ENCODE peak calls at places on chromosomes 6 and 20, in ten cellular contexts. One of them, this sample, is unnamed.

GRCh38 chr6:27139753-27140522 is 107.6 kb upstream of the PRSS16 start:
- DNase-seq in CD4-positive, CD25-positive, alpha-beta regulatory T cell: no peak
- DNase-seq in fibroblast of lung: peak; percentile 33
- DNase-seq in heart left ventricle: no peak
- DNase-seq in cardiac muscle cell: peak; percentile 30
- DNase-seq in colonic mucosa: peak; percentile 46
- DNase-seq in MM.1S: peak; percentile 66
- DNase-seq in A549: peak; percentile 48
- DNase-seq in prostate gland: no peak
- DNase-seq in CD8-positive, alpha-beta memory T cell: no peak
- DNase-seq in this sample: no peak

GRCh38 chr20:39941235-39941634 is 747.8 kb downstream of the MAFB start:
- DNase-seq in CD4-positive, CD25-positive, alpha-beta regulatory T cell: no peak
- DNase-seq in fibroblast of lung: no peak
- DNase-seq in heart left ventricle: no peak
- DNase-seq in cardiac muscle cell: no peak
- DNase-seq in colonic mucosa: no peak
- DNase-seq in MM.1S: no peak
- DNase-seq in A549: no peak
- DNase-seq in prostate gland: no peak
- DNase-seq in CD8-positive, alpha-beta memory T cell: no peak
- DNase-seq in this sample: no peak

GRCh38 chr6:136921521-136921935 is 573 bp upstream of the SLC35D3 start:
- DNase-seq in CD4-positive, CD25-positive, alpha-beta regulatory T cell: no peak
- DNase-seq in fibroblast of lung: no peak
- DNase-seq in heart left ventricle: no peak
- DNase-seq in cardiac muscle cell: no peak
- DNase-seq in colonic mucosa: no peak
- DNase-seq in MM.1S: no peak
- DNase-seq in A549: no peak
- DNase-seq in prostate gland: no peak
- DNase-seq in CD8-positive, alpha-beta memory T cell: no peak
- DNase-seq in this sample: no peak

GRCh38 chr6:127103482-127103881 is 15.0 kb upstream of the RSPO3 start:
- DNase-seq in CD4-positive, CD25-positive, alpha-beta regulatory T cell: no peak
- DNase-seq in fibroblast of lung: peak; percentile 10
- DNase-seq in heart left ventricle: no peak
- DNase-seq in cardiac muscle cell: no peak
- DNase-seq in colonic mucosa: no peak
- DNase-seq in MM.1S: no peak
- DNase-seq in A549: peak; percentile 85
- DNase-seq in prostate gland: no peak
- DNase-seq in CD8-positive, alpha-beta memory T cell: no peak
- DNase-seq in this sample: no peak

GRCh38 chr20:19885981-19886665 is 128.1 kb downstream of the RIN2 start:
- DNase-seq in CD4-positive, CD25-positive, alpha-beta regulatory T cell: no peak
- DNase-seq in fibroblast of lung: peak; percentile 52
- DNase-seq in heart left ventricle: peak; percentile 43
- DNase-seq in cardiac muscle cell: peak; percentile 45
- DNase-seq in colonic mucosa: peak; percentile 89
- DNase-seq in MM.1S: no peak
- DNase-seq in A549: peak; percentile 84
- DNase-seq in prostate gland: peak; percentile 63
- DNase-seq in CD8-positive, alpha-beta memory T cell: no peak
- DNase-seq in this sample: no peak

GRCh38 chr20:49276895-49277785 is 717 bp downstream of the ZNFX1 start:
- DNase-seq in CD4-positive, CD25-positive, alpha-beta regulatory T cell: peak; percentile 19
- DNase-seq in fibroblast of lung: no peak
- DNase-seq in heart left ventricle: peak; percentile 39
- DNase-seq in cardiac muscle cell: no peak
- DNase-seq in colonic mucosa: peak; percentile 50
- DNase-seq in MM.1S: no peak
- DNase-seq in A549: no peak
- DNase-seq in prostate gland: peak; percentile 38
- DNase-seq in CD8-positive, alpha-beta memory T cell: no peak
- DNase-seq in this sample: peak; percentile 18

GRCh38 chr6:51913265-51913664 is 174.1 kb downstream of the PKHD1 start:
- DNase-seq in CD4-positive, CD25-positive, alpha-beta regulatory T cell: no peak
- DNase-seq in fibroblast of lung: no peak
- DNase-seq in heart left ventricle: no peak
- DNase-seq in cardiac muscle cell: no peak
- DNase-seq in colonic mucosa: no peak
- DNase-seq in MM.1S: no peak
- DNase-seq in A549: no peak
- DNase-seq in prostate gland: no peak
- DNase-seq in CD8-positive, alpha-beta memory T cell: no peak
- DNase-seq in this sample: no peak

GRCh38 chr6:152821525-152821924 is 70.9 kb downstream of the VIP start:
- DNase-seq in CD4-positive, CD25-positive, alpha-beta regulatory T cell: no peak
- DNase-seq in fibroblast of lung: no peak
- DNase-seq in heart left ventricle: no peak
- DNase-seq in cardiac muscle cell: no peak
- DNase-seq in colonic mucosa: no peak
- DNase-seq in MM.1S: no peak
- DNase-seq in A549: peak; percentile 0
- DNase-seq in prostate gland: no peak
- DNase-seq in CD8-positive, alpha-beta memory T cell: no peak
- DNase-seq in this sample: no peak

GRCh38 chr20:4260102-4260501 is 244.7 kb upstream of the RNF24 start:
- DNase-seq in CD4-positive, CD25-positive, alpha-beta regulatory T cell: no peak
- DNase-seq in fibroblast of lung: no peak
- DNase-seq in heart left ventricle: no peak
- DNase-seq in cardiac muscle cell: no peak
- DNase-seq in colonic mucosa: no peak
- DNase-seq in MM.1S: no peak
- DNase-seq in A549: no peak
- DNase-seq in prostate gland: no peak
- DNase-seq in CD8-positive, alpha-beta memory T cell: no peak
- DNase-seq in this sample: no peak

GRCh38 chr6:138229072-138229471 is 10.8 kb upstream of the PBOV1 start:
- DNase-seq in CD4-positive, CD25-positive, alpha-beta regulatory T cell: no peak
- DNase-seq in fibroblast of lung: no peak
- DNase-seq in heart left ventricle: no peak
- DNase-seq in cardiac muscle cell: no peak
- DNase-seq in colonic mucosa: no peak
- DNase-seq in MM.1S: no peak
- DNase-seq in A549: no peak
- DNase-seq in prostate gland: no peak
- DNase-seq in CD8-positive, alpha-beta memory T cell: no peak
- DNase-seq in this sample: no peak

GRCh38 chr20:37911838-37912273 is 8.9 kb downstream of the VSTM2L start:
- DNase-seq in CD4-positive, CD25-positive, alpha-beta regulatory T cell: no peak
- DNase-seq in fibroblast of lung: peak; percentile 43
- DNase-seq in heart left ventricle: peak; percentile 30
- DNase-seq in cardiac muscle cell: peak; percentile 64
- DNase-seq in colonic mucosa: peak; percentile 38
- DNase-seq in MM.1S: no peak
- DNase-seq in A549: peak; percentile 19
- DNase-seq in prostate gland: no peak
- DNase-seq in CD8-positive, alpha-beta memory T cell: no peak
- DNase-seq in this sample: no peak

GRCh38 chr6:11595903-11596302 is 58.4 kb downstream of the TMEM170B start:
- DNase-seq in CD4-positive, CD25-positive, alpha-beta regulatory T cell: no peak
- DNase-seq in fibroblast of lung: peak; percentile 48
- DNase-seq in heart left ventricle: no peak
- DNase-seq in cardiac muscle cell: no peak
- DNase-seq in colonic mucosa: no peak
- DNase-seq in MM.1S: no peak
- DNase-seq in A549: peak; percentile 41
- DNase-seq in prostate gland: no peak
- DNase-seq in CD8-positive, alpha-beta memory T cell: no peak
- DNase-seq in this sample: no peak

GRCh38 chr6:90028080-90028778 is 134.0 kb downstream of the GJA10 start:
- DNase-seq in CD4-positive, CD25-positive, alpha-beta regulatory T cell: no peak
- DNase-seq in fibroblast of lung: peak; percentile 11
- DNase-seq in heart left ventricle: no peak
- DNase-seq in cardiac muscle cell: no peak
- DNase-seq in colonic mucosa: no peak
- DNase-seq in MM.1S: no peak
- DNase-seq in A549: no peak
- DNase-seq in prostate gland: no peak
- DNase-seq in CD8-positive, alpha-beta memory T cell: no peak
- DNase-seq in this sample: no peak

GRCh38 chr6:31401403-31401802 is 2.0 kb upstream of the MICA start:
- DNase-seq in CD4-positive, CD25-positive, alpha-beta regulatory T cell: no peak
- DNase-seq in fibroblast of lung: peak; percentile 87
- DNase-seq in heart left ventricle: no peak
- DNase-seq in cardiac muscle cell: peak; percentile 80
- DNase-seq in colonic mucosa: peak; percentile 60
- DNase-seq in MM.1S: no peak
- DNase-seq in A549: peak; percentile 71
- DNase-seq in prostate gland: peak; percentile 36
- DNase-seq in CD8-positive, alpha-beta memory T cell: no peak
- DNase-seq in this sample: no peak

DNA sequence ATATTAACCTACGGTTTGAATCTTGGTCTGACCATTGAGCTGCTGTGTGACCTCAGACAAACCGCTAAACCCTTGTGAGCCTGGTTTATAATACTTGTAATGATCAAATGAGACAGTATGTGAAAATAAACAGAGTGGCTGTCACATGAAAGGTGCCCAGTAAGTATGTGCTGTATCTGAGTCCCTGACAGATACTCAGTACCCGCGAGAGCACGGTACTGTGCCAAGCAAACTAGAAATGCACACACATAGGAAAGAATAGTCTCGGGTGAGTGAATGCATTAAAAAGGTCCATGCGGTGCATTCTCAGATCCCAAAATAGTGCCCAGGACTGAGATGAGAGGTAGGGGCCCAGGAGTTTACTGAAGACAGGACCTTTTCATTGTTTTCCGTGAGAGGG is 93.3 kb downstream of the PPP1R14C start:
- DNase-seq in CD4-positive, CD25-positive, alpha-beta regulatory T cell: no peak
- DNase-seq in fibroblast of lung: no peak
- DNase-seq in heart left ventricle: no peak
- DNase-seq in cardiac muscle cell: no peak
- DNase-seq in colonic mucosa: no peak
- DNase-seq in MM.1S: no peak
- DNase-seq in A549: no peak
- DNase-seq in prostate gland: no peak
- DNase-seq in CD8-positive, alpha-beta memory T cell: no peak
- DNase-seq in this sample: no peak
- H3K9me3 ChIP-seq in CD4-positive, CD25-positive, alpha-beta regulatory T cell: no peaks in the 10 kb centered on the region
- H3K9me3 ChIP-seq in fibroblast of lung: no peaks in the 10 kb centered on the region
- H3K9me3 ChIP-seq in heart left ventricle: no peaks in the 10 kb centered on the region
- H3K9me3 ChIP-seq in cardiac muscle cell: no peaks in the 10 kb centered on the region
- H3K9me3 ChIP-seq in colonic mucosa: no peaks in the 10 kb centered on the region
- H3K9me3 ChIP-seq in MM.1S: no peaks in the 10 kb centered on the region
- H3K9me3 ChIP-seq in A549: no peaks in the 10 kb centered on the region
- H3K9me3 ChIP-seq in prostate gland: no peaks in the 10 kb centered on the region
- H3K9me3 ChIP-seq in CD8-positive, alpha-beta memory T cell: no peaks in the 10 kb centered on the region
- H3K9me3 ChIP-seq in this sample: no peaks in the 10 kb centered on the region

DNA sequence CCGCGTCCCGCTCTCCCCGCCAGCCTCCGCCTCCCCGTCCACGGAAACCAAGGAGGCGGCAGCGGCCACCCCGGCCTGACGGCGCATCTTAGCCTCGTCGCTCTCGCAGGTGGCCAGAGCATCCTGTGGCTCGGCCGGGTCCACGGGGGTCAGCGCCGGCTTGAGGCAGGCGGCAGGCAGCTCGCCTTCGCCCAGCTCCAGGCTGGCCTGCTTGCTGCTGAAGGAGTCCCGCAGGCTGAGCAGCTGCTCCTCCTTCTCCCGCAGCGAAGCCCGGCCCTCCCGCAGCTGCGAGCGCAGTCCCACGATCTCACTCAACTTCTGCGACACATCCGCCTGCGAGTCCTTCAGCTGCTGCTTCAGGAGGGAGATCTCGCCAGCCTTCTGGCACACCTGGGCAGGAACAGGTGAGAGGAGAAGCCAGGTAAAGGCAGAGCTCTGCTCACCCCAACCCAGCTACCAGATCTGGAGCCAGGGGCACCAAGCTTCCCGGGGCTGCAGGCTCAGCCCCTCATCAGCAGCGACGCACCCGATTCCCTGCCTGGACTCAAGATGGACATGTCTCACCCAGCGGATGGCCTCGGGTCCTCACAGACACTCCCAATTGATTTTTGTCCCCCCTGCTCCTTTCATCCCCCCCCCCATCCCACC is 5.2 kb upstream of the FASTKD5 start:
- DNase-seq in CD4-positive, CD25-positive, alpha-beta regulatory T cell: no peak
- DNase-seq in fibroblast of lung: no peak
- DNase-seq in heart left ventricle: no peak
- DNase-seq in cardiac muscle cell: no peak
- DNase-seq in colonic mucosa: no peak
- DNase-seq in MM.1S: no peak
- DNase-seq in A549: no peak
- DNase-seq in prostate gland: no peak
- DNase-seq in CD8-positive, alpha-beta memory T cell: no peak
- DNase-seq in this sample: no peak
- H3K9me3 ChIP-seq in CD4-positive, CD25-positive, alpha-beta regulatory T cell: no peaks in the 10 kb centered on the region
- H3K9me3 ChIP-seq in fibroblast of lung: no peaks in the 10 kb centered on the region
- H3K9me3 ChIP-seq in heart left ventricle: no peaks in the 10 kb centered on the region
- H3K9me3 ChIP-seq in cardiac muscle cell: no peaks in the 10 kb centered on the region
- H3K9me3 ChIP-seq in colonic mucosa: no peaks in the 10 kb centered on the region
- H3K9me3 ChIP-seq in MM.1S: no peaks in the 10 kb centered on the region
- H3K9me3 ChIP-seq in A549: no peaks in the 10 kb centered on the region
- H3K9me3 ChIP-seq in prostate gland: no peaks in the 10 kb centered on the region
- H3K9me3 ChIP-seq in CD8-positive, alpha-beta memory T cell: no peaks in the 10 kb centered on the region
- H3K9me3 ChIP-seq in this sample: no peaks in the 10 kb centered on the region

GRCh38 chr20:29874476-29875202 is 1382.8 kb upstream of the DEFB115 start:
- DNase-seq in CD4-positive, CD25-positive, alpha-beta regulatory T cell: no peak
- DNase-seq in fibroblast of lung: no peak
- DNase-seq in heart left ventricle: no peak
- DNase-seq in cardiac muscle cell: no peak
- DNase-seq in colonic mucosa: no peak
- DNase-seq in MM.1S: no peak
- DNase-seq in A549: no peak
- DNase-seq in prostate gland: no peak
- DNase-seq in CD8-positive, alpha-beta memory T cell: no peak
- DNase-seq in this sample: no peak
- H3K9me3 ChIP-seq in CD4-positive, CD25-positive, alpha-beta regulatory T cell: peaks cover 1% of the 10 kb centered on the region
- H3K9me3 ChIP-seq in fibroblast of lung: no peaks in the 10 kb centered on the region
- H3K9me3 ChIP-seq in heart left ventricle: peaks cover 11% of the 10 kb centered on the region
- H3K9me3 ChIP-seq in cardiac muscle cell: no peaks in the 10 kb centered on the region
- H3K9me3 ChIP-seq in colonic mucosa: no peaks in the 10 kb centered on the region
- H3K9me3 ChIP-seq in MM.1S: no peaks in the 10 kb centered on the region
- H3K9me3 ChIP-seq in A549: peaks cover 6% of the 10 kb centered on the region
- H3K9me3 ChIP-seq in prostate gland: no peaks in the 10 kb centered on the region
- H3K9me3 ChIP-seq in CD8-positive, alpha-beta memory T cell: peaks cover 5% of the 10 kb centered on the region
- H3K9me3 ChIP-seq in this sample: no peaks in the 10 kb centered on the region

DNA sequence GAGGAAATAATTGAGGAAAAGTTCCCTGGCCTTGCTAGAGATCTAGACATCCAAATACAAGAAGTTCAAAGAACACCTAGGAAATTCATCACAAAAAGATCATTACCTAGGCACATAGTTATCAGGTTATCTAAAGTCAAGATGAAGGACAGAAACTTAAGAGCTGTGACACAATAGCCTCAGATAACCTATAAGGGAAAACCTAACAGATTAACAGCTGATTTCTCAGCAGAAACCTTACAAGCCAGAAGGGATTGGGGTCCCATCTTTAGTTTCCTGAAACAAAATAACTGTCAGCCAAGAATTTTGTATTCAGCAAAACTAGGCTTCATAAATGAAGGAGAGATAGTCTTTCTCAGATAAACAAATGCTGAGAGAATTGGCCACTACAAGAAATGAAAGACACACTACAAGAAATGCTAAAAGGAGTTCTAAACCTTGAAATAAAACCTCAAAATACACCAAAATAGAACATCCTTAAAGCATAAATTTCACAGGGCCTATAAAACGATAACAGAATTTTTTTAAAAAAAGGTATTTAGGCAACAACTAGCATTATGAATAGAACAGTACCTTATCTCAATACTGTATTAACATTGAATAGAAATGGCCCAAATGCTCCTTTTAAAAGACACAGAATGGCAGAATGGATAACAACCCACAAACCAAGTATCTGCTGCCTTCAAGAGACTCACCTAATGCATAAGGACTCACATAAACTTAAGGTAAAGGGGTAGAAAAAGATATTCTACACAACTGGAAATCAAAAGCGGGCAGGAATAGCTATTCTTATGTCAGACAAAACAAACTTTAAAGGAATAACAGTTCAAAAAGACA is 9.7 kb downstream of the RNGTT start:
- DNase-seq in CD4-positive, CD25-positive, alpha-beta regulatory T cell: no peak
- DNase-seq in fibroblast of lung: no peak
- DNase-seq in heart left ventricle: no peak
- DNase-seq in cardiac muscle cell: no peak
- DNase-seq in colonic mucosa: no peak
- DNase-seq in MM.1S: no peak
- DNase-seq in A549: no peak
- DNase-seq in prostate gland: no peak
- DNase-seq in CD8-positive, alpha-beta memory T cell: no peak
- DNase-seq in this sample: no peak
- H3K9me3 ChIP-seq in CD4-positive, CD25-positive, alpha-beta regulatory T cell: peaks cover 10% of the 10 kb centered on the region
- H3K9me3 ChIP-seq in fibroblast of lung: no peaks in the 10 kb centered on the region
- H3K9me3 ChIP-seq in heart left ventricle: peaks cover 37% of the 10 kb centered on the region
- H3K9me3 ChIP-seq in cardiac muscle cell: no peaks in the 10 kb centered on the region
- H3K9me3 ChIP-seq in colonic mucosa: no peaks in the 10 kb centered on the region
- H3K9me3 ChIP-seq in MM.1S: no peaks in the 10 kb centered on the region
- H3K9me3 ChIP-seq in A549: no peaks in the 10 kb centered on the region
- H3K9me3 ChIP-seq in prostate gland: no peaks in the 10 kb centered on the region
- H3K9me3 ChIP-seq in CD8-positive, alpha-beta memory T cell: no peaks in the 10 kb centered on the region
- H3K9me3 ChIP-seq in this sample: no peaks in the 10 kb centered on the region